ENCODE peak calls at places on chromosomes 12 and 14, in eight cellular contexts. C is lower leg skin, U is WERI-Rb-1, Y is adipocyte, B is retinal pigment epithelial cell, J is heart left ventricle, O is mesendoderm, F is breast epithelium. D is an unnamed sample.

GRCh38 chr14:59215353-59215752 is 26.9 kb downstream of the DAAM1 start:
- DNase-seq in F (peak; percentile 73), C (peak; percentile 68), U (no peak), B (peak; percentile 35), J (peak; percentile 88), Y (no peak), O (no peak), D (peak; percentile 65)

GRCh38 chr14:102589761-102590290 is 2.6 kb upstream of the RCOR1 start:
- DNase-seq in J (no peak), F (no peak), U (no peak), O (no peak), B (no peak), C (no peak), Y (no peak), D (no peak)

GRCh38 chr14:37198273-37198598 is 499 bp downstream of the MIPOL1 start:
- DNase-seq in C (no peak), Y (no peak), F (no peak), U (no peak), B (no peak), J (no peak), O (no peak), D (no peak)

GRCh38 chr14:49545716-49546115 is 40.5 kb downstream of the RPS29 start:
- DNase-seq in F (no peak), C (no peak), U (no peak), J (no peak), O (peak; percentile 67), Y (no peak), B (no peak), D (no peak)

GRCh38 chr12:113461666-113462065 is 10.0 kb downstream of the LHX5 start:
- DNase-seq in C (no peak), F (no peak), O (peak; percentile 75), B (no peak), J (no peak), Y (peak; percentile 28), U (peak; percentile 41), D (no peak)

GRCh38 chr12:32918890-32919791 is 22.6 kb upstream of the PKP2 start:
- DNase-seq in O (peak; percentile 55), C (no peak), U (peak; percentile 21), Y (peak; percentile 17), F (no peak), J (no peak), B (peak; percentile 20), D (peak; percentile 23)

GRCh38 chr12:57323402-57323801 is 72.4 kb upstream of the STAC3 start:
- DNase-seq in Y (no peak), C (no peak), J (no peak), B (no peak), O (no peak), U (no peak), F (no peak), D (no peak)

GRCh38 chr12:102955926-102956737 is 1.3 kb upstream of the ASCL1 start:
- DNase-seq in O (no peak), F (no peak), Y (no peak), J (no peak), U (no peak), B (no peak), C (no peak), D (no peak)

GRCh38 chr12:131912526-131913274 is 16.4 kb upstream of the PUS1 start:
- DNase-seq in Y (peak; percentile 71), C (peak; percentile 66), O (peak; percentile 18), B (peak; percentile 81), F (no peak), J (peak; percentile 97), U (no peak), D (peak; percentile 89)

GRCh38 chr12:45587877-45588530 is 141.5 kb upstream of the ARID2 start:
- DNase-seq in F (no peak), U (no peak), Y (no peak), J (peak; percentile 40), O (no peak), B (no peak), C (no peak), D (peak; percentile 7)

GRCh38 chr14:81219821-81220487 is 805 bp downstream of the GTF2A1 start:
- DNase-seq in B (no peak), U (peak; percentile 28), F (no peak), O (peak; percentile 51), J (peak; percentile 47), C (no peak), Y (peak; percentile 73), D (peak; percentile 53)

GRCh38 chr12:130764475-130765185 is 48.5 kb upstream of the RIMBP2 start:
- DNase-seq in Y (peak; percentile 60), B (no peak), F (no peak), O (peak; percentile 86), J (no peak), U (no peak), C (no peak), D (no peak)

GRCh38 chr12:132049876-132050275 is 94.2 kb downstream of the DDX51 start:
- DNase-seq in Y (no peak), J (no peak), O (no peak), B (no peak), U (peak; percentile 68), F (no peak), C (no peak), D (peak; percentile 39)

GRCh38 chr14:105485720-105486332 is 860 bp upstream of the CRIP1 start:
- DNase-seq in J (no peak), B (no peak), O (peak; percentile 93), Y (no peak), C (peak; percentile 23), U (peak; percentile 85), F (no peak), D (peak; percentile 50)

GRCh38 chr14:105486333-105486973 is at the start of gene CRIP1:
- DNase-seq in J (no peak), U (no peak), C (peak; percentile 28), B (no peak), O (no peak), Y (no peak), F (no peak), D (no peak)

GRCh38 chr14:105487986-105488777 is 1.5 kb downstream of the CRIP1 start:
- DNase-seq in B (no peak), J (no peak), C (peak; percentile 39), U (no peak), F (no peak), Y (no peak), O (no peak), D (peak; percentile 24)

GRCh38 chr14:105487449-105487985 is 831 bp downstream of the CRIP1 start:
- DNase-seq in Y (no peak), C (no peak), J (peak; percentile 77), O (no peak), F (no peak), B (no peak), U (no peak), D (peak; percentile 45)

DNA sequence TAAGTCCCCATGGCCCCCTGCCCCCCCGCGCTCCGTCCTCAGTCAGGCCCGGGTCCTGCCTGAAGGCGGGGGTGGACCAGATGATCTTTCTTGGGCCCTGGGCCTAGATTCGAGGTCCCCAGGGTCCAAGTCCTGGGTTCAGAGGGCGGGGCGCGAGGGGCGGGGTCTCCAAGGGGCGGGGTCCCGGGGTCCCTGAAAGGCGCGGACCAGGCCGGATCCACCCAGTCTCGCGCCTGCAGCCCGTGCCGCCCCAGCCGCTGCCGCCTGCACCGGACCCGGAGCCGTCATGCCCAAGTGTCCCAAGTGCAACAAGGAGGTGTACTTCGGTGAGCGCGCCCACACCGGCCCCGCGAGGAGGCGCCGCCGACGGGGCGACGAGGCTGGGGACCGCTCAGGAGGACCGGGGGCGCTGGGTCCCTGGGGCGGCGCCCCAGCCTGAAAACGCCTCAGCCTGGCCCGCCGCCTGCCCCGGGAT is 325 bp downstream of the CRIP1 start:
- DNase-seq in O (no peak), Y (no peak), B (no peak), C (no peak), U (no peak), J (peak; percentile 92), F (no peak), D (no peak)
- H3K4me3 ChIP-seq in O (peak overlapping the region; percentile 17), Y (no peak overlapping the region), B (no peak overlapping the region), C (peak overlapping the region; percentile 51), U (no peak overlapping the region), J (peak overlapping the region; percentile 69), F (peak overlapping the region; percentile 79), D (no peak overlapping the region)

DNA sequence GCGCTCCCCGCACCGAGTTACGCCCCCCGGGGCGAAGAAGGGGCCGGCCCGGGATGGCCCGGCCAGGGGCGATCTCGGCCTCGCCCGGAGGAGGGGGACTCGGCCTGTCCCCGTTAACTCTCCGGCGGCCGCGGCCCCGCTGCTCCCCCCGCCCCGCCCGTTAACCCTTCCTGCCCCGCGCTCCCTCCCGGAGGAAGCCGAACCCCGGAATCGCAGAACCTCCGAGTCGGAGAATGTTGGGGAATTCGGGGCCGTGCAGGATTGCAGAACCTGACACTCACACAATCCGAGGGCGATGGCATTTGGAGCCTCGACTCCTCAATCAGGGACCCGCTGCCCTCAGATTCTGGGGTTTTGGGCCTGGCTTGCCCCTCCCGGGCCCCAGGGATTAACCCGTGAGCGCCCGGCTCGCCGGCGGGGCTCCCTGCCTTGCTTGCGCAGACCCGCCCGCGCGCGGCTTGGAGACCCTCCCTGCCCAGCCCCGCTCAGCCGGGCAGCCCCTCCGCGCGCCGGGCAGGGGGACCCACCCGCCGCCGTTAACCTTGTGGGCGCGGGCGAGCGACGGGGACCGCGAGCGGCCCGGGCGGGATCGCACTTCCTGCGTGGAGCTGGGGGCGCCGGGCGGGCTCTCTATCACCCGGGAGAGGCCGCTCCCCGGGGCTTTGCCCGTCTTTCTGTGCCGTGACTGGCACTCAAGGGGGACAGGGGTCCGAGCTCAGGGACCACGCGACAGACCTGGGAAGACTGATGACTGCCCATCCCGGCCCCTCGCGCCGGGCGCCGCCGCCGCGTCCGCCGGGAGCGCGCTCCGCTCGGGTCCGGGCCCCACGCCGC is 18.8 kb downstream of the BEGAIN start:
- DNase-seq in C (no peak), F (no peak), J (no peak), U (no peak), Y (peak; percentile 26), O (no peak), B (no peak), D (peak; percentile 27)
- H3K4me3 ChIP-seq in C (peak overlapping the region; percentile 23), F (peak overlapping the region; percentile 40), J (peak overlapping the region; percentile 35), U (peak overlapping the region; percentile 40), Y (peak overlapping the region; percentile 50), O (peak overlapping the region; percentile 20), B (peak overlapping the region; percentile 43), D (peak overlapping the region; percentile 28)

GRCh38 chr14:51368721-51369163 is 128.7 kb downstream of the TMX1 start:
- DNase-seq in O (no peak), J (no peak), B (peak; percentile 75), C (no peak), U (no peak), F (no peak), Y (peak; percentile 95), D (peak; percentile 13)
- H3K4me3 ChIP-seq in O (no peak overlapping the region), J (no peak overlapping the region), B (no peak overlapping the region), C (no peak overlapping the region), U (no peak overlapping the region), F (no peak overlapping the region), Y (peak overlapping the region; percentile 71), D (no peak overlapping the region)

GRCh38 chr14:61516957-61517356 is 178.4 kb upstream of the HIF1A start:
- DNase-seq in C (no peak), B (no peak), U (no peak), F (no peak), O (peak; percentile 64), Y (no peak), J (no peak), D (no peak)

GRCh38 chr14:61516125-61516740 is 179.1 kb upstream of the HIF1A start:
- DNase-seq in C (no peak), J (no peak), B (no peak), F (no peak), U (no peak), Y (no peak), O (no peak), D (no peak)

GRCh38 chr14:61519735-61520134 is 175.6 kb upstream of the HIF1A start:
- DNase-seq in B (no peak), C (no peak), F (no peak), Y (no peak), U (no peak), J (no peak), O (no peak), D (no peak)

GRCh38 chr14:61519106-61519505 is 176.2 kb upstream of the HIF1A start:
- DNase-seq in C (no peak), O (no peak), J (no peak), B (no peak), U (no peak), Y (no peak), F (no peak), D (no peak)

GRCh38 chr14:61517861-61518802 is 177.2 kb upstream of the HIF1A start:
- DNase-seq in F (no peak), C (no peak), Y (no peak), J (peak; percentile 44), U (no peak), O (no peak), B (no peak), D (peak; percentile 69)
- H3K4me3 ChIP-seq in F (no peak overlapping the region), C (no peak overlapping the region), Y (no peak overlapping the region), J (no peak overlapping the region), U (no peak overlapping the region), O (no peak overlapping the region), B (no peak overlapping the region), D (no peak overlapping the region)

D was measured in body of pancreas.